ENCODE peak calls at places on chromosome 13, in eight cellular contexts. L is uterus, J is NT2/D1, N is A673, E is heart left ventricle, R is pancreas, M is PC-3, A is heart right ventricle. T is an unnamed sample. For H3K4me1 and H3K9me3, the result is how much of the 10 kb centered on the place peaks cover.

GRCh38 chr13:113897161-113897560 is 33.3 kb upstream of the GAS6 start:
- DNase-seq in E (no peak), J (no peak), M (peak), N (no peak), A (no peak), L (peak), R (no peak), T (peak)

GRCh38 chr13:45749026-45749759 is 47.1 kb downstream of the CBY2 start:
- DNase-seq in R (no peak), E (no peak), L (no peak), N (peak), M (no peak), J (no peak), A (no peak), T (no peak)

GRCh38 chr13:93805736-93806135 is 579.1 kb downstream of the GPC6 start:
- DNase-seq in R (no peak), M (no peak), A (no peak), N (peak), E (no peak), J (no peak), L (no peak), T (no peak)

GRCh38 chr13:44379885-44380284 is 6.3 kb downstream of the SERP2 start:
- DNase-seq in R (no peak), J (no peak), N (no peak), L (no peak), E (no peak), A (no peak), M (no peak), T (no peak)

GRCh38 chr13:20828540-20829364 is 55.0 kb upstream of the EEF1AKMT1 start:
- DNase-seq in J (peak), M (peak), L (no peak), E (peak), R (no peak), N (peak), A (no peak), T (no peak)

GRCh38 chr13:83352391-83352790 is 529.9 kb downstream of the SLITRK1 start:
- DNase-seq in J (no peak), E (no peak), R (no peak), L (no peak), M (peak), N (no peak), A (no peak), T (no peak)

GRCh38 chr13:103731959-103732358 is 665.7 kb upstream of the SLC10A2 start:
- DNase-seq in M (no peak), L (no peak), N (no peak), A (no peak), J (no peak), E (no peak), R (no peak), T (no peak)

GRCh38 chr13:84845875-84846619 is 953.2 kb downstream of the SLITRK6 start:
- DNase-seq in R (no peak), M (no peak), N (no peak), J (no peak), E (no peak), A (no peak), L (no peak), T (no peak)

GRCh38 chr13:84430015-84430414 is 547.7 kb upstream of the SLITRK1 start:
- DNase-seq in N (no peak), M (no peak), E (no peak), R (no peak), A (no peak), J (no peak), L (no peak), T (no peak)

GRCh38 chr13:46296920-46297319 is 85.2 kb downstream of the LRRC63 start:
- DNase-seq in E (no peak), N (peak), R (no peak), J (no peak), M (peak), L (no peak), A (no peak), T (no peak)

GRCh38 chr13:110932588-110932987 is 17.7 kb upstream of the ANKRD10 start:
- DNase-seq in E (no peak), R (no peak), A (no peak), L (no peak), M (no peak), J (no peak), N (no peak), T (no peak)

GRCh38 chr13:110937511-110938303 is 22.8 kb upstream of the ANKRD10 start:
- DNase-seq in M (no peak), R (no peak), E (no peak), N (no peak), J (no peak), L (no peak), A (no peak), T (no peak)

GRCh38 chr13:110938662-110939421 is 24.0 kb upstream of the ANKRD10 start:
- DNase-seq in R (no peak), J (no peak), M (no peak), A (no peak), N (no peak), L (no peak), E (no peak), T (no peak)

GRCh38 chr13:110942248-110942981 is 27.5 kb upstream of the ANKRD10 start:
- DNase-seq in R (no peak), A (no peak), J (no peak), M (no peak), E (no peak), N (no peak), L (no peak), T (no peak)

DNA sequence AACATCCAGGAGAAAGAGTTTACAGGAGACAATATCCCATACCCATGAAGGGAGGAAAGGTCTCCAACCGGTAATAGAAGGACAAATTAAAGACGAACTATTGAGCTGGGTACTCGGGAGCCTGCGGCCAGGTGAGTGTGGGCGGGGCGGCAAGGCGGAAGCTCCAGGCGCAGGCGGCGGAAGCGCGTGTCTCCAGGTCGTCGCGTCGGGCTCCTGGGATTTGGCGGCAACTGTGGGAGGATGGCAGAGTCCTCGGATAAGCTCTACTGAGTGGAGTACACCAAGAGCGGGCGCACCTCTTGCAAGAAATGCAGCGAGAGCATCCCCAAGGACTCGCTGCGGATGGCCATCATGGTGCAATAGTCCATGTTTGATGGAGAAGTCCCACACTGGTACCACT is 21.6 kb upstream of the ANKRD10 start:
- DNase-seq in A (no peak), L (no peak), M (no peak), J (no peak), E (no peak), R (no peak), N (no peak), T (no peak)
- H3K4me3 ChIP-seq in A (no peak), L (no peak), M (no peak), J (no peak), E (no peak), R (no peak), N (no peak), T (no peak)

GRCh38 chr13:49653478-49653877 is 25.2 kb downstream of the ARL11 start:
- DNase-seq in A (no peak), J (no peak), R (no peak), E (no peak), L (no peak), N (no peak), M (no peak), T (no peak)
- H3K4me1 ChIP-seq in A (under half), J (under half), R (under half), E (under half), L (under half), N (under half), M (under half), T (under half)

GRCh38 chr13:19058566-19058965 is 123.1 kb downstream of the TUBA3C start:
- DNase-seq in A (no peak), J (no peak), R (no peak), E (no peak), M (no peak), L (no peak), N (no peak), T (peak)
- H3K9me3 ChIP-seq in A (under half), J (under half), R (under half), E (under half), M (under half), L (under half), N (under half), T (under half)

GRCh38 chr13:41004875-41005693 is 14.0 kb downstream of the ELF1 start:
- DNase-seq in N (peak), E (no peak), A (no peak), J (no peak), R (no peak), M (peak), L (no peak), T (no peak)
- H3K4me3 ChIP-seq in N (no peak), E (no peak), A (no peak), J (no peak), R (no peak), M (no peak), L (no peak), T (no peak)

GRCh38 chr13:27449936-27450828 is at the start of gene MTIF3:
- DNase-seq in R (peak), M (peak), L (peak), E (peak), J (peak), A (peak), N (peak), T (peak)
- H3K4me1 ChIP-seq in R (under half), M (under half), L (under half), E (under half), J (under half), A (half or more), N (under half), T (under half)

DNA sequence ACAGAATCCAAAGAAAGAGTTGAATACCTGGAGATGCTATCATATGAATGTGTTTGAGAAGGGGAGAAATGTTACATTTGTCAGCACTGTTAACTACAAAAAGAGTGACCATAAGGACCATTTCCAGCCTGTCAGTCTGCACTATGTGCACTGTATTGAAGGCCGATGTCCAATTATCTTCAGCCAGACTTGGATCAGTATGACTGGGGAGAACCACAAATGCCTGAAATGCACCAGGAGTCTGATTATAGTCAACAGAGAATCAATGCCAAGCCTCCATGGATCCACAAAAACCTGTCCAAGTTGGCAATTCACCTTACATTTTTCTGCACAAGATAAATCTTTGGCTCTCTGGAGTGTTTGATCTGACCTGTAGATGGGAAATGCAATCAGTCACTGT is 697.5 kb upstream of the SGCG start:
- DNase-seq in J (no peak), N (no peak), A (no peak), M (no peak), R (no peak), E (no peak), L (no peak), T (no peak)
- H3K9me3 ChIP-seq in J (under half), N (under half), A (under half), M (under half), R (under half), E (under half), L (under half), T (under half)

GRCh38 chr13:42041684-42042035 is 6.8 kb upstream of the DGKH start:
- DNase-seq in M (peak), L (peak), N (no peak), A (peak), J (no peak), R (no peak), E (peak), T (peak)
- H3K4me3 ChIP-seq in M (peak), L (peak), N (peak), A (peak), J (peak), R (peak), E (peak), T (peak)

T was measured in lung.